ENCODE peak calls at places on chromosome 6, in ten cellular contexts. E is islet precursor cell; V is fibroblast of pulmonary artery; N is globus pallidus; C is activated CD8-positive, alpha-beta memory T cell treated with anti-CD3 and anti-CD28 coated beads for 1 hour; B is adrenal gland; O is SHP77; H is IMR-90; S is B cell; G is thoracic aorta. Y is an unnamed sample.

GRCh38 chr6:136511921-136512320 is 38.3 kb downstream of the MAP7 start:
- DNase-seq in H (no peak), S (no peak), G (no peak), B (peak; percentile 69), C (no peak), E (no peak), V (no peak), N (no peak), O (no peak), Y (no peak)

GRCh38 chr6:170096803-170097504 is 193.9 kb downstream of the DLL1 start:
- DNase-seq in H (no peak), O (no peak), C (no peak), V (no peak), E (peak; percentile 26), S (no peak), G (no peak), B (no peak), N (no peak), Y (no peak)

GRCh38 chr6:158863646-158864045 is 44.5 kb upstream of the EZR start:
- DNase-seq in V (no peak), G (no peak), S (no peak), O (no peak), E (peak; percentile 93), C (no peak), H (peak; percentile 33), N (no peak), B (peak; percentile 14), Y (no peak)

GRCh38 chr6:111423960-111424846 is 58.8 kb downstream of the REV3L start:
- DNase-seq in E (peak; percentile 70), G (no peak), N (peak; percentile 86), S (no peak), H (peak; percentile 10), C (no peak), O (peak; percentile 75), B (peak; percentile 50), V (peak; percentile 53), Y (no peak)

GRCh38 chr6:106910999-106911949 is 63.3 kb downstream of the CD24 start:
- DNase-seq in G (no peak), V (no peak), E (no peak), O (peak; percentile 75), B (no peak), N (no peak), S (no peak), C (no peak), H (no peak), Y (no peak)

GRCh38 chr6:25942561-25943147 is 12.2 kb upstream of the SLC17A2 start:
- DNase-seq in S (peak; percentile 49), H (peak; percentile 55), B (no peak), E (no peak), V (peak; percentile 74), C (no peak), G (no peak), O (peak; percentile 33), N (no peak), Y (peak; percentile 10)

GRCh38 chr6:37809144-37809543 is 10.4 kb upstream of the ZFAND3 start:
- DNase-seq in O (no peak), H (peak; percentile 44), G (no peak), E (no peak), N (no peak), V (peak; percentile 22), C (no peak), B (peak; percentile 82), S (no peak), Y (no peak)

GRCh38 chr6:12269100-12269499 is 21.1 kb upstream of the EDN1 start:
- DNase-seq in V (no peak), G (no peak), E (no peak), B (no peak), H (no peak), N (no peak), O (no peak), S (no peak), C (no peak), Y (no peak)

GRCh38 chr6:158870418-158870957 is 51.3 kb upstream of the EZR start:
- DNase-seq in O (no peak), N (no peak), H (no peak), G (no peak), S (no peak), C (peak; percentile 44), B (no peak), V (no peak), E (no peak), Y (no peak)

GRCh38 chr6:112298816-112299281 is 44.5 kb upstream of the LAMA4 start:
- DNase-seq in G (no peak), E (peak; percentile 68), S (no peak), B (no peak), C (no peak), O (no peak), H (peak; percentile 94), V (peak; percentile 68), N (no peak), Y (no peak)

GRCh38 chr6:137680678-137681346 is 186.2 kb upstream of the TNFAIP3 start:
- DNase-seq in G (no peak), B (no peak), E (no peak), N (no peak), O (no peak), V (peak; percentile 59), S (no peak), C (no peak), H (peak; percentile 33), Y (no peak)

GRCh38 chr6:136123464-136123863 is 126.6 kb downstream of the MTFR2 start:
- DNase-seq in S (no peak), O (no peak), V (peak; percentile 62), G (no peak), N (no peak), H (peak; percentile 73), C (no peak), B (no peak), E (no peak), Y (no peak)

GRCh38 chr6:46160102-46160501 is 10.7 kb downstream of the ENPP5 start:
- DNase-seq in V (no peak), S (no peak), G (no peak), O (no peak), C (no peak), N (no peak), B (no peak), H (no peak), E (no peak), Y (no peak)

Y was measured in germinal center.